ENCODE peak calls at places on chromosomes 11 and 22, in four cellular contexts. V is mammary epithelial cell; X is GM23248; O is activated naive CD8-positive, alpha-beta T cell treated with anti-CD3 and anti-CD28 coated beads for 36 hours. Y is an unnamed sample.

GRCh38 chr11:125188021-125188420 is 23.5 kb downstream of the PKNOX2 start:
- DNase-seq in X (peak), V (peak), O (no peak), Y (peak)

GRCh38 chr22:46068908-46069481 is 81.3 kb upstream of the PPARA start:
- DNase-seq in V (peak), O (no peak), X (peak), Y (peak)

GRCh38 chr11:95920460-95921105 is 3.3 kb downstream of the MTMR2 start:
- DNase-seq in X (peak), V (no peak), O (no peak), Y (peak)

GRCh38 chr11:92224394-92225205 is at the start of gene FAT3:
- DNase-seq in O (no peak), V (peak), X (peak), Y (peak)

GRCh38 chr11:93487032-93487483 is 56.1 kb downstream of the SMCO4 start:
- DNase-seq in O (no peak), V (no peak), X (no peak), Y (no peak)

GRCh38 chr22:50482107-50483074 is 1.0 kb downstream of the ADM2 start:
- DNase-seq in O (no peak), X (no peak), V (no peak), Y (no peak)

GRCh38 chr11:78690588-78690987 is 115.9 kb upstream of the NARS2 start:
- DNase-seq in O (no peak), V (no peak), X (no peak), Y (peak)

GRCh38 chr11:111441443-111441842 is 62.4 kb upstream of the POU2AF1 start:
- DNase-seq in O (peak), X (peak), V (peak), Y (peak)

GRCh38 chr11:71551711-71552110 is 3.5 kb downstream of the KRTAP5-9 start:
- DNase-seq in V (no peak), O (no peak), X (no peak), Y (no peak)

GRCh38 chr22:27756212-27756660 is 45.3 kb downstream of the MN1 start:
- DNase-seq in V (no peak), O (no peak), X (no peak), Y (no peak)

GRCh38 chr11:64534950-64535349 is 56.1 kb upstream of the SLC22A12 start:
- DNase-seq in V (no peak), X (no peak), O (no peak), Y (no peak)

GRCh38 chr11:92728628-92729027 is 240.8 kb upstream of the MTNR1B start:
- DNase-seq in O (no peak), X (no peak), V (no peak), Y (no peak)

GRCh38 chr11:32451808-32452207 is 16.5 kb upstream of the WT1 start:
- DNase-seq in O (no peak), X (no peak), V (no peak), Y (no peak)

GRCh38 chr11:69157156-69157821 is 1.6 kb downstream of the SMIM38 start:
- DNase-seq in X (peak), V (peak), O (peak), Y (peak)

GRCh38 chr11:69359735-69360470 is 65.9 kb downstream of the MYEOV start:
- DNase-seq in V (no peak), O (no peak), X (peak), Y (no peak)

GRCh38 chr11:41206388-41206787 is 253.1 kb downstream of the LRRC4C start:
- DNase-seq in O (no peak), V (no peak), X (no peak), Y (no peak)

GRCh38 chr11:60129853-60130252 is 41.4 kb downstream of the MS4A2 start:
- DNase-seq in X (no peak), O (no peak), V (no peak), Y (no peak)

GRCh38 chr22:31177420-31178162 is 17.6 kb downstream of the RNF185 start:
- DNase-seq in X (peak), O (no peak), V (peak), Y (peak)

GRCh38 chr11:99325807-99326206 is 305.1 kb downstream of the CNTN5 start:
- DNase-seq in X (peak), V (peak), O (no peak), Y (peak)

GRCh38 chr11:104451193-104451592 is 287.2 kb upstream of the PDGFD start:
- DNase-seq in V (no peak), X (no peak), O (no peak), Y (no peak)

GRCh38 chr11:116431842-116432241 is 340.9 kb downstream of the BUD13 start:
- DNase-seq in O (no peak), V (no peak), X (no peak), Y (no peak)

GRCh38 chr22:50307891-50308596 is 598 bp upstream of the PLXNB2 start:
- DNase-seq in O (no peak), V (no peak), X (peak), Y (no peak)

GRCh38 chr11:74141274-74141695 is 29.5 kb downstream of the C2CD3 start:
- DNase-seq in X (peak), V (peak), O (no peak), Y (peak)

GRCh38 chr11:61106906-61107470 is 4.7 kb downstream of the CD5 start:
- DNase-seq in O (no peak), V (no peak), X (no peak), Y (no peak)

GRCh38 chr11:111531687-111532364 is 8.7 kb upstream of the LAYN start:
- DNase-seq in X (peak), V (peak), O (peak), Y (peak)

GRCh38 chr11:38365274-38365673 is 1767.2 kb upstream of the RAG2 start:
- DNase-seq in V (no peak), X (no peak), O (no peak), Y (no peak)

GRCh38 chr11:6437993-6438392 is 2.8 kb downstream of the HPX start:
- DNase-seq in O (no peak), X (no peak), V (no peak), Y (no peak)

GRCh38 chr11:3197044-3197715 is 21.4 kb downstream of the MRGPRG start:
- DNase-seq in V (no peak), X (no peak), O (no peak), Y (no peak)

GRCh38 chr11:67615455-67616430 is 9.0 kb downstream of the NDUFV1 start:
- DNase-seq in O (peak), X (peak), V (no peak), Y (peak)

GRCh38 chr11:118820412-118821357 is 29.7 kb upstream of the DDX6 start:
- DNase-seq in X (peak), O (peak), V (peak), Y (peak)

GRCh38 chr11:105244157-105244820 is 104.7 kb upstream of the CARD18 start:
- DNase-seq in V (peak), O (no peak), X (peak), Y (peak)

GRCh38 chr11:118878187-118878586 is 5.5 kb upstream of the CXCR5 start:
- DNase-seq in V (no peak), O (no peak), X (no peak), Y (no peak)

GRCh38 chr11:34860034-34860433 is 56.1 kb downstream of the APIP start:
- DNase-seq in V (peak), O (no peak), X (peak), Y (no peak)

GRCh38 chr22:43957871-43958270 is 2.6 kb downstream of the SAMM50 start:
- DNase-seq in O (no peak), V (no peak), X (peak), Y (peak)

GRCh38 chr11:37811349-37811748 is 1213.3 kb upstream of the RAG2 start:
- DNase-seq in O (no peak), X (no peak), V (no peak), Y (no peak)

GRCh38 chr11:88523362-88524028 is 186.0 kb upstream of the CTSC start:
- DNase-seq in V (no peak), O (no peak), X (peak), Y (peak)

Y was measured in ELR.